ENCODE peak calls at places on chromosomes 13 and 19, in nine cellular contexts. O is A549, V is IMR-90, Q is choroid plexus epithelial cell, M is right atrium auricular region, J is endothelial cell, R is dorsolateral prefrontal cortex, T is body of pancreas, L is fibroblast of pulmonary artery. Y is an unnamed sample.
A peak's percentile ranks its signal among the peaks of the same experiment; 100 is the strongest.

GRCh38 chr19:15587663-15588062 is 27.4 kb upstream of the CYP4F8 start:
- DNase-seq in O (no peak), V (no peak), Q (no peak), M (peak; percentile 52), J (no peak), R (no peak), T (peak; percentile 69), L (no peak), Y (peak; percentile 94)

GRCh38 chr13:111937763-111938375 is 129.1 kb upstream of the SOX1 start:
- DNase-seq in O (no peak), V (no peak), Q (no peak), M (peak; percentile 21), J (no peak), R (no peak), T (no peak), L (no peak), Y (no peak)

GRCh38 chr13:38814331-38814730 is 127.5 kb downstream of the FREM2 start:
- DNase-seq in O (no peak), V (no peak), Q (no peak), M (no peak), J (no peak), R (no peak), T (peak; percentile 13), L (no peak), Y (no peak)

GRCh38 chr19:36421749-36422481 is 3.5 kb upstream of the ZFP82 start:
- DNase-seq in O (no peak), V (no peak), Q (no peak), M (no peak), J (no peak), R (no peak), T (no peak), L (no peak), Y (no peak)

GRCh38 chr19:28061111-28061510 is 1151.8 kb downstream of the UQCRFS1 start:
- DNase-seq in O (no peak), V (no peak), Q (no peak), M (no peak), J (no peak), R (no peak), T (peak; percentile 59), L (no peak), Y (no peak)

GRCh38 chr19:52148256-52148655 is 8.5 kb upstream of the ZNF616 start:
- DNase-seq in O (no peak), V (no peak), Q (no peak), M (no peak), J (no peak), R (no peak), T (no peak), L (no peak), Y (no peak)

GRCh38 chr13:52001120-52001731 is 10.0 kb downstream of the ATP7B start:
- DNase-seq in O (peak; percentile 40), V (peak; percentile 49), Q (peak; percentile 71), M (no peak), J (no peak), R (no peak), T (no peak), L (peak; percentile 66), Y (no peak)

GRCh38 chr19:17775245-17775927 is 19.6 kb upstream of the B3GNT3 start:
- DNase-seq in O (peak; percentile 53), V (peak; percentile 19), Q (peak; percentile 52), M (no peak), J (peak; percentile 83), R (no peak), T (no peak), L (peak; percentile 41), Y (no peak)

GRCh38 chr13:95784161-95784880 is 107.4 kb downstream of the DNAJC3 start:
- DNase-seq in O (peak; percentile 43), V (peak; percentile 91), Q (peak; percentile 62), M (no peak), J (no peak), R (no peak), T (no peak), L (peak; percentile 91), Y (no peak)

GRCh38 chr19:2477732-2478191 is 1.8 kb downstream of the GADD45B start:
- DNase-seq in O (peak; percentile 63), V (peak; percentile 49), Q (peak; percentile 71), M (no peak), J (no peak), R (no peak), T (no peak), L (peak; percentile 64), Y (no peak)

GRCh38 chr19:13022859-13023636 is 27.8 kb downstream of the NFIX start:
- DNase-seq in O (no peak), V (peak; percentile 95), Q (peak; percentile 93), M (peak; percentile 86), J (no peak), R (peak; percentile 88), T (peak; percentile 77), L (peak; percentile 96), Y (no peak)

GRCh38 chr13:84845875-84846619 is 953.2 kb downstream of the SLITRK6 start:
- DNase-seq in O (no peak), V (no peak), Q (no peak), M (no peak), J (no peak), R (no peak), T (no peak), L (no peak), Y (no peak)

GRCh38 chr13:84843368-84843767 is 955.9 kb downstream of the SLITRK6 start:
- DNase-seq in O (no peak), V (no peak), Q (no peak), M (no peak), J (no peak), R (no peak), T (no peak), L (no peak), Y (no peak)

GRCh38 chr13:84847107-84847506 is 952.1 kb downstream of the SLITRK6 start:
- DNase-seq in O (no peak), V (no peak), Q (no peak), M (no peak), J (no peak), R (no peak), T (no peak), L (no peak), Y (no peak)

GRCh38 chr13:84844473-84844872 is 954.7 kb downstream of the SLITRK6 start:
- DNase-seq in O (peak; percentile 10), V (no peak), Q (peak; percentile 37), M (no peak), J (no peak), R (no peak), T (no peak), L (peak; percentile 16), Y (no peak)
- TF ChIP-seq CTCF in O (peak; percentile 43), V (no peak), Q (peak; percentile 37), M (no peak), J (peak; percentile 36), R (peak; percentile 30), T (no peak), L (peak; percentile 30), Y (no peak)

DNA sequence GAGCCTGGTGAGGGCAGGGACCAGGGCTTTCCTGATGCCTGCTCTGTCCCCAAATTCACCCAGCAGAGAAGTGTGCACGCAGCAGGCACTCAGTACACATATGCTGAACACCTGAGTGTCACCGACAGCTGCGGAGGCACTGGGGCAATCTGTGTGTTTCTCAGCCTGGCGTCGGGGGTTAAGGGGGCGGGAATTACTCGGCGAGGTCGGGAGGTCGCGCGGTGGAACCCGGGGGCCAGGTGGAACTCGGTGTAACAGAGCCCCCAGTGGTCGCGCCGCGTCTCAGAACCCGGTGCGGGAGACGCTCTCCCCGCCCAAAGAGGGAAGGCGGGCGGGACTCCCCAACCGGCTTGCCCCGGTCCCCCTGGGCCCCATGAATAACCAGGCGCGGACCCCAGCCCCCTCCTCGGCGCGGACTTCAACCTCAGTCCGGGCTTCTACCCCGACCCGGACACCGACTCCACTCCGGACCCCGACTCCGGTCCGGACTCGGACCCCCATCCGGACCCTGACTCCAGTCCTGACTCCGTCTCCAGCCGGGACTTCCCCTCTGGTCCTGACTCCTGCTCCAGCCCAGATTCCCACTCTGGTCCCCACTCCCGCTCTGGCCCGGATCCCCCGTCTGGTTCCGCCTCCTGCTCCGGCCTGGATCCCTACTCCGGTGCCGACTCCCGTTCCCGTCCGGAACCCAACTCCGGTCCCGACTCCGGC is at the start of gene SELENOV:
- DNase-seq in O (no peak), V (no peak), Q (no peak), M (no peak), J (peak; percentile 35), R (peak; percentile 8), T (no peak), L (no peak), Y (no peak)
- TF ChIP-seq CTCF in O (peak; percentile 6), V (no peak), Q (no peak), M (no peak), J (no peak), R (no peak), T (no peak), L (no peak), Y (no peak)

GRCh38 chr13:45928843-45929242 is 77.3 kb upstream of the SIAH3 start:
- DNase-seq in O (no peak), V (no peak), Q (peak; percentile 35), M (no peak), J (no peak), R (no peak), T (peak; percentile 67), L (peak; percentile 14), Y (no peak)

GRCh38 chr13:45921337-45921736 is 69.8 kb upstream of the SIAH3 start:
- DNase-seq in O (no peak), V (no peak), Q (no peak), M (no peak), J (no peak), R (no peak), T (no peak), L (no peak), Y (no peak)

GRCh38 chr13:45928196-45928595 is 76.6 kb upstream of the SIAH3 start:
- DNase-seq in O (no peak), V (no peak), Q (no peak), M (no peak), J (no peak), R (no peak), T (no peak), L (no peak), Y (no peak)

GRCh38 chr13:45925151-45925550 is 73.6 kb upstream of the SIAH3 start:
- DNase-seq in O (no peak), V (no peak), Q (peak; percentile 37), M (peak; percentile 38), J (no peak), R (no peak), T (no peak), L (peak; percentile 14), Y (no peak)
- TF ChIP-seq CTCF in O (no peak), V (peak; percentile 21), Q (peak; percentile 54), M (no peak), J (no peak), R (no peak), T (no peak), L (peak; percentile 16), Y (peak; percentile 27)

DNA sequence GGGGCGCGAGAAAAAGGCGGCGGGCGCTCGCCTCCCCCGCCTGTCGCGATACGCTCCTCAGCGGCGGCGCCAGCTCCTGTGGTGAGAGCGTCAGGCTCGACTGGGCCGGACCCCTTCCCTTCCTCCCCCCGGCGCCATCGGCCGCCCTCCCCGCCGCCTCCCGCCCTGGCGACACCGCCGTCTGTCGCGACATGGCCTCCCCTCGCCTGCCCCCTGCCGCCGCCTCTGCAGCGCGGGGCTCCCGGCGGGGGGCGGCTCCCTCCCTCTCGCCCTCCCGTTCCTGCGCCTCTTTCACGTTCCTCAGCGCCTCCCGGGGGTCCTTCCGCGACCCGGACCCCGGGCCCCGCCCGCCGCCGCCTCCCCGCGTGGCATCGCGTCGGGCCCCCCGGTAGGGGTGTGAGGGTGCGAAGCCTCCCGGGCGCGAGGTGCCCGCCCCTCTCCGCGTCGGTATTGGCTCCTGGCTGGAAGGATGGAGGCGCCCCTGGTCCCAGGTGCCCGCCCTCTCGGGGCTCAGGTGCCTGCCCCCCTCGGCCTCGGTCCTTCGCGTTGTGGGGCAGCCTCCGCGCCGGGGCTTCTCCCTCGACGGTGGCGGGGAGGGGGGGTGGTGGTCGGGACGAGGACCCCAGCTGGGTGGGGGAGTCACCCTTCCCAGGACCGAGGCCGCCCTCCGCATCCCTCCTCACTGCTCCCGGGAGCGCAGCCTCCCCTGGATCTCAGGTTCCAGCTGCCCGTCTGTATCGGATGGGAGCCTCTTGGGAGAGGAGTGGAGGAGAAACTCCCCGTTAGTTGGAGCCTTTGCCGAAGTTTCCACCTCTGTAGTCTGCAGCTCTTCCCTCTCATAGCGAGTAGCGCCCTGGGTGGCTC is 583 bp downstream of the CNOT3 start:
- DNase-seq in O (no peak), V (no peak), Q (no peak), M (no peak), J (peak; percentile 40), R (no peak), T (no peak), L (no peak), Y (no peak)
- TF ChIP-seq CTCF in O (no peak), V (peak; percentile 13), Q (no peak), M (no peak), J (no peak), R (no peak), T (peak; percentile 12), L (no peak), Y (no peak)